ENCODE peak calls at places on chromosomes 16 and 17, in five cellular contexts. H is pancreas; Z is GM23338; Y is PC-3; S is CD8-positive, alpha-beta T cell. Q is an unnamed sample.

GRCh38 chr17:10385871-10386270 is 13.1 kb upstream of the MYH13 start:
- DNase-seq in H (no peak), Y (no peak), S (no peak), Z (no peak), Q (no peak)

GRCh38 chr16:78292726-78293380 is 193.4 kb downstream of the WWOX start:
- DNase-seq in Y (no peak), H (no peak), S (no peak), Z (no peak), Q (peak; percentile 18)

GRCh38 chr17:35170968-35171771 is 23.0 kb downstream of the SLC35G3 start:
- DNase-seq in H (no peak), S (no peak), Z (no peak), Y (peak; percentile 64), Q (no peak)

GRCh38 chr17:21376835-21377690 is 906 bp downstream of the KCNJ12 start:
- DNase-seq in S (no peak), Z (peak; percentile 64), H (no peak), Y (peak; percentile 43), Q (no peak)

GRCh38 chr17:66455022-66455547 is 152.7 kb downstream of the PRKCA start:
- DNase-seq in H (no peak), Z (no peak), Y (no peak), S (no peak), Q (no peak)

GRCh38 chr17:76378548-76379274 is 5.7 kb upstream of the SPHK1 start:
- DNase-seq in S (no peak), Z (no peak), H (no peak), Y (no peak), Q (no peak)

GRCh38 chr17:19718041-19718612 is 1.7 kb upstream of the SLC47A2 start:
- DNase-seq in Z (no peak), S (no peak), Y (no peak), H (peak; percentile 5), Q (no peak)

GRCh38 chr16:50389900-50390896 is 21.4 kb upstream of the BRD7 start:
- DNase-seq in Y (no peak), H (no peak), Z (no peak), S (no peak), Q (no peak)

GRCh38 chr16:78134944-78135619 is 35.6 kb downstream of the WWOX start:
- DNase-seq in H (no peak), Z (no peak), S (no peak), Y (no peak), Q (no peak)

GRCh38 chr17:7864995-7865650 is 7.3 kb downstream of the CYB5D1 start:
- DNase-seq in S (no peak), H (no peak), Y (no peak), Z (no peak), Q (no peak)

GRCh38 chr17:39152134-39152884 is 872 bp upstream of the PLXDC1 start:
- DNase-seq in Y (no peak), H (no peak), S (no peak), Z (no peak), Q (peak; percentile 83)

GRCh38 chr16:74280448-74280847 is 16.2 kb upstream of the PSMD7 start:
- DNase-seq in Y (no peak), Z (no peak), S (no peak), H (no peak), Q (no peak)

GRCh38 chr16:19167710-19168172 is 299 bp upstream of the SYT17 start:
- DNase-seq in Z (peak; percentile 89), H (peak; percentile 52), Y (peak; percentile 79), S (no peak), Q (peak; percentile 81)

GRCh38 chr17:45584092-45585036 is 93.8 kb upstream of the PLEKHM1 start:
- DNase-seq in Y (peak; percentile 91), H (peak; percentile 81), Z (peak; percentile 74), S (peak; percentile 72), Q (peak; percentile 84)

GRCh38 chr17:16275024-16275423 is 58.0 kb downstream of the PIGL start:
- DNase-seq in H (no peak), Y (no peak), S (no peak), Z (no peak), Q (no peak)

GRCh38 chr16:79687249-79687768 is 86.8 kb upstream of the MAF start:
- DNase-seq in H (no peak), S (no peak), Z (no peak), Y (no peak), Q (no peak)

GRCh38 chr16:22141746-22142145 is 20.6 kb upstream of the SDR42E2 start:
- DNase-seq in Z (peak; percentile 81), Y (peak; percentile 30), H (no peak), S (no peak), Q (peak; percentile 46)

GRCh38 chr16:30914849-30915248 is 8.5 kb upstream of the FBXL19 start:
- DNase-seq in Z (no peak), H (no peak), Y (no peak), S (no peak), Q (no peak)

GRCh38 chr17:8189041-8189710 is 804 bp downstream of the BORCS6 start:
- DNase-seq in H (peak; percentile 53), Y (no peak), Z (no peak), S (peak; percentile 9), Q (no peak)

GRCh38 chr17:39757931-39758873 is 20.5 kb downstream of the GRB7 start:
- DNase-seq in S (peak; percentile 19), Z (no peak), Y (no peak), H (no peak), Q (no peak)

GRCh38 chr17:1179112-1179634 is 608 bp downstream of the ABR start:
- DNase-seq in Y (no peak), Z (no peak), S (no peak), H (no peak), Q (no peak)

GRCh38 chr17:58741121-58741625 is 14.5 kb upstream of the PPM1E start:
- DNase-seq in Z (no peak), Y (peak; percentile 93), S (no peak), H (no peak), Q (no peak)

GRCh38 chr17:66507103-66507923 is 204.9 kb downstream of the PRKCA start:
- DNase-seq in S (no peak), H (no peak), Y (peak; percentile 83), Z (no peak), Q (no peak)

GRCh38 chr16:75198135-75198600 is 8.8 kb downstream of the CTRB2 start:
- DNase-seq in Z (no peak), Y (no peak), H (no peak), S (no peak), Q (no peak)

GRCh38 chr16:89691986-89692569 is 5.6 kb downstream of the CDK10 start:
- DNase-seq in S (no peak), Z (no peak), Y (no peak), H (no peak), Q (no peak)

GRCh38 chr16:46972429-46972970 is 974 bp downstream of the DNAJA2 start:
- DNase-seq in Y (peak; percentile 30), S (no peak), H (no peak), Z (peak; percentile 70), Q (peak; percentile 31)

GRCh38 chr16:74984194-74984669 is 691 bp downstream of the WDR59 start:
- DNase-seq in S (no peak), Y (peak; percentile 5), H (no peak), Z (no peak), Q (no peak)

GRCh38 chr17:1931759-1932579 is 93.2 kb downstream of the RTN4RL1 start:
- DNase-seq in H (peak; percentile 34), Z (peak; percentile 76), Y (peak; percentile 47), S (no peak), Q (no peak)

GRCh38 chr17:1252203-1252608 is 18.0 kb upstream of the BHLHA9 start:
- DNase-seq in H (no peak), S (no peak), Z (no peak), Y (no peak), Q (no peak)

GRCh38 chr16:69116911-69117310 is 11.5 kb downstream of the HAS3 start:
- DNase-seq in Y (no peak), Z (no peak), H (no peak), S (no peak), Q (no peak)

GRCh38 chr16:2003231-2003826 is 6.3 kb downstream of the ZNF598 start:
- DNase-seq in Y (no peak), S (no peak), H (no peak), Z (no peak), Q (no peak)
- H3K36me3 ChIP-seq in Y (peaks cover 6% of the 10 kb centered on the region), S (peaks cover 18% of the 10 kb centered on the region), H (peaks cover 50% of the 10 kb centered on the region), Z (no peaks in the 10 kb centered on the region), Q (peaks cover 82% of the 10 kb centered on the region)

DNA sequence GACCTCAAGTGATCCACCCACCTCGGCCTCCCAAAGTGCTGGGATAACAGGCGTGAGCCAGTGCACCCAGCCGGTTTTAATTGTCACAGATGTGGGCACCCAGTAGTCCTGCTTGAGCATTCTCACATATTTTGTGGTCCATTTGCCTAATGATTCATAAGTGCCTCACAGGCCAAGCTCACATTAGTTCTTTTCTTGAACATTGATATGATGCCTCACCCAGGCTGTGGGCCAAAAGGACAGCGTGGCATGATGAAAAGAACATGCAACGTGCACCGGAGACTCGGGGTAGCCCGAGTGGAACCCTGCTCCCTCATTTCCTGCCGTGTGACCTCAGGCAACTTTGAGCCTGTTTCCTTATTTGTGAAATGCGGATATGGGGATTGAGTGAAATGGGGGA is 181.9 kb downstream of the SNX29 start:
- DNase-seq in Z (no peak), S (no peak), Y (peak; percentile 85), H (no peak), Q (no peak)
- H3K27ac ChIP-seq in Z (no peak overlapping the region), S (no peak overlapping the region), Y (peak overlapping the region; percentile 69), H (no peak overlapping the region), Q (no peak overlapping the region)

DNA sequence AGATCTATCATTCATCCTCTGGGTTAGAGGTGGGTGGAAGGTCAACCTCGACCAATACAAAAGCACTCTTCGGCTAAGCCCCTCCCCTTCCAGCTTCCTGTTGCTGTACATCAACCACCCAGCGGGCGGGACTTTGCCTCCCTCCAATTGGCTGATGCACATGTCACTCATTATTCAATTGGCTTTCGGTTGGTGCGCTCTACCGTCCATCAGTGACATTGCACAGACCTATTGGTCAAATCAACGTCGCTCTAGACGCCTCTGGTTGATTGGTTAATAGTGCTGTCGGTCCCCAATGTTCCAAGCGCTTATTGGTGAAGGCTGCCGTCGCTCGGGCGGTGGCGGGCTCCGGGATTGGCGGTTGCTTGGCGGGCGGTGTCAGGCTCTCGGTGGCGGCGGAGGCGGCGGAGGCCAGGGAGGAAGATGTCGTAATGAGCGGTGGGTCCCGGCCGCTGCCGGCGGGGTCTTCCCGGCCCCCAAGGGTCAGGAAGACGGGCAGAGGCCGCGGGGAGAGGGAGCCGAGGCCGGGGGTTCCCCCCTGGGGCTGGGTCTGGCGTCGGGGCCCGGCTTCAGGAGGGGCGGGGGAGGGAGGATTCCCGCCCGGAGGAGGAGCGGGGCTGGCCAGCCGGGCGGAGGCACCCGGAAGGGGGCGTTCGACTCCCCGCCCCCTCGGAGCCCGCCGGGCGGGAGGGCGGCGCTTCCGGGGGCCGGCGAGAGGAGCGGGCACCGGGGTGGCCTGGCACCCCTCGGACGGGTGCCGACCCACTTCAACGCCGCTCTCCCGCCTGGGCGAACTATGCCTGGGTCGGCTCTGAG is at the start of gene SP2:
- DNase-seq in H (peak; percentile 100), S (peak; percentile 99), Z (peak; percentile 100), Y (peak; percentile 100), Q (peak; percentile 100)
- TF ChIP-seq CTCF in H (no peak), S (no peak), Z (no peak), Y (no peak), Q (no peak)

GRCh38 chr16:15747937-15748336 is 97.9 kb downstream of the NDE1 start:
- DNase-seq in S (no peak), Z (no peak), H (no peak), Y (no peak), Q (no peak)

GRCh38 chr16:15748654-15749053 is 98.6 kb downstream of the NDE1 start:
- DNase-seq in Y (no peak), H (no peak), Z (no peak), S (no peak), Q (no peak)

GRCh38 chr16:15749371-15749770 is 99.3 kb downstream of the NDE1 start:
- DNase-seq in H (no peak), Y (no peak), Z (no peak), S (no peak), Q (no peak)

GRCh38 chr16:15751940-15752339 is 101.9 kb downstream of the NDE1 start:
- DNase-seq in Y (no peak), H (no peak), S (no peak), Z (no peak), Q (no peak)

GRCh38 chr16:15749985-15750384 is 99.9 kb downstream of the NDE1 start:
- DNase-seq in Z (no peak), S (no peak), H (no peak), Y (no peak), Q (no peak)
- H3K36me3 ChIP-seq in Z (no peaks in the 10 kb centered on the region), S (no peaks in the 10 kb centered on the region), H (no peaks in the 10 kb centered on the region), Y (no peaks in the 10 kb centered on the region), Q (no peaks in the 10 kb centered on the region)